ENCODE peak calls at places on chromosome 17, in four cellular contexts. F, Z, H and A are unnamed samples.

GRCh38 chr17:77640242-77640641 is 318.3 kb upstream of the TNRC6C start:
- DNase-seq in Z (no peak), F (no peak), H (no peak), A (no peak)

GRCh38 chr17:51259574-51260236 is at the start of gene MBTD1:
- DNase-seq in H (peak; percentile 96), Z (peak; percentile 98), F (peak; percentile 98), A (peak; percentile 98)

GRCh38 chr17:55093358-55093757 is 124.8 kb downstream of the STXBP4 start:
- DNase-seq in F (no peak), Z (no peak), H (no peak), A (no peak)

GRCh38 chr17:33234930-33235685 is 58.0 kb downstream of the ASIC2 start:
- DNase-seq in H (peak; percentile 95), Z (peak; percentile 95), F (no peak), A (peak; percentile 60)

GRCh38 chr17:69820881-69821473 is 254.0 kb upstream of the KCNJ16 start:
- DNase-seq in F (no peak), H (no peak), Z (no peak), A (no peak)

GRCh38 chr17:61833536-61834203 is 29.7 kb downstream of the BRIP1 start:
- DNase-seq in H (peak; percentile 76), F (no peak), Z (peak; percentile 82), A (peak; percentile 52)

GRCh38 chr17:31488264-31488981 is 96.9 kb downstream of the RAB11FIP4 start:
- DNase-seq in F (peak; percentile 41), Z (no peak), H (peak; percentile 24), A (no peak)

GRCh38 chr17:30091771-30092170 is 24.8 kb upstream of the NSRP1 start:
- DNase-seq in F (no peak), H (no peak), Z (peak; percentile 72), A (peak; percentile 77)

GRCh38 chr17:70074236-70074830 is 692 bp upstream of the KCNJ16 start:
- DNase-seq in H (no peak), F (no peak), Z (no peak), A (no peak)

GRCh38 chr17:77750427-77751043 is 208.0 kb upstream of the TNRC6C start:
- DNase-seq in Z (no peak), F (no peak), H (no peak), A (no peak)

GRCh38 chr17:72602517-72603345 is 481.9 kb downstream of the SOX9 start:
- DNase-seq in H (no peak), F (no peak), Z (peak; percentile 46), A (no peak)

GRCh38 chr17:48613862-48614694 is 1.0 kb downstream of the HOXB8 start:
- DNase-seq in Z (no peak), H (no peak), F (no peak), A (peak; percentile 72)
- TF ChIP-seq CTCF in Z (no peak), H (no peak), F (no peak), A (no peak)

DNA sequence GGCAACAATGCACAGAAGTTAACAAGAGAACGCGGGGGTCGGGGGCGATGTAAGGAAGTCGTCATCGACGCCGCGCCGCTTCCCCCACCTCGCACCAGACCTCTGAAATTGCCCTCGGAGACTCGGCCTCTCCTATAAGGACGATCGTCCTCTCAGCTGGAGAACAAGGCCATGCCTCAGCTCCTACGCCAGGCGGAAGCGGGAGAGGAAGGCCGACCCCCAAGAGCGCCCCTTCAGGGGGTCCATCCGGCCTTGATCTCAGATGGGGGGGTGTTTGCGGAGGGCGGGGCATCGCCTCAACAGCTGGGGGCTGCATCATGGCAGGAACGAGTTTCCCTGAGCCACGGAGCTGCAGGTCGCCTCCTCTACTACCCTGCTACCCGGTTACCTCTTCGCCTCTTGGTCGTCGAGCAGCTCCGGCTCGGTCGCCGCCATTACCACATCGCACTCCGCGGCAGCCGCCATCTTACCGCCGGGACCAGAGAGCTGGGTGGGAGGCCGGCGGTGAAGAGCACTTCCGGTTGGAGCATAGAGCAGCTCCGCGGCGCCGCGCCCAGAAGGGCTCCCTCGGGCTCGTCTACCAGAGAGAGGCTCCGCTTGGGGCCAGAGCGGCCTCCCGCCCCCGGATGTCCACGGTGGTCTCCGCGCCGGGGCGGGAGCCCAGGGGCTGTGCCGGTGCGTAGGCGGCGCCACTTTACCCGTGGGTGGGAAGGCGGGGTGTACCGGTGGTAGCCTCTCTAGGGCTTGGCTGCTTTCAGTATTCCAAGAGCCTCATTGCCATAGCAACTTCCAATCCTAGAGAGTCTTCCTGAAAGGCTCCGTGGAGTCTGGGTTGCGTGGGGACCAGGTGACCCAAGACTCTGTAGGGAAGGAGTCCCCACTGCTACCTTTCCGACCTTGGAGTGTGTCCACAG is at the start of gene DNAJC7:
- DNase-seq in F (peak; percentile 94), Z (peak; percentile 92), H (peak; percentile 92), A (peak; percentile 92)
- TF ChIP-seq CTCF in F (no peak), Z (no peak), H (no peak), A (no peak)

DNA sequence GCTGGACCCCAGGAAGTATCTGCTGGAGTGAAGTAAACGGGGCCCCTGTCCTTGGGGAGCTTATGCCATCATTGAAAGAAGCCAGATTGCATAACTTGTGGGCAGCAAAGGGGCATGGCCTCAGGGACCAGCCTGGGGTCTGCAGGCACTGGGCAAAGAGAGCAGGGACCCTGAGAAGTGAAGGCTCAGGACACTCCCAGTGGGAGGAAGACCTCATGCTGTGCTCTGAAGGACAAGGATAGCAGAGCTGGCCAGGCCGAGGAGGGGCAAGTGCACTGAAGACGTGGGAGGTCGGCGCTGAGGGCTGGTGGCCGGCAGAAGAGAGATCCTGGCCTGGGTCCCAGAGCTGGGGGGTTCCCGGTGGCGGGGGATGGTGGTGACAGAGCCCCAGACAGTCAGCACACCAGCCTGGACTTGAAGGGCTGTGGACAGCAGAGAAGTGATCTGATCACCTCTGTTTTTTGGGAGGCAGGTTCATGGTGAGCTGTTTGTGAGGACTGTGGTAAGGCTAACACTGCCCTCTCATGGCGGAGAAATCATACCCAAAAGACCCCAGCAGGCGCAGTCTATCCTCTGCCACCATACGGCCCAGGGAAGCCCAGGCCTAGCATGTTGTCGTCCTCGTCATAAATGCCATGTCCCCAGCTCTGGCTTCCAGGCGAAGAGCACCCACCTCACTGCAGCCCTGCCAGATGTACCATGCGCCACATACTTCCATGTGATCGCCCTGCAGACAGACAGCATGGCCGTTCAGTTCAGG is 7.1 kb upstream of the CNP start:
- DNase-seq in Z (peak; percentile 56), F (peak; percentile 45), H (no peak), A (peak; percentile 27)
- TF ChIP-seq CTCF in Z (peak; percentile 45), F (no peak), H (peak; percentile 23), A (peak; percentile 31)

GRCh38 chr17:7885357-7886226 is 3.0 kb upstream of the CHD3 start:
- DNase-seq in Z (peak; percentile 32), H (no peak), F (peak; percentile 84), A (peak; percentile 51)
- TF ChIP-seq CTCF in Z (no peak), H (no peak), F (no peak), A (no peak)